ENCODE peak calls at places on chromosomes 13 and 19, in four cellular contexts. E is activated CD4-positive, alpha-beta T cell treated with anti-CD3 and anti-CD28 coated beads, Interleukin-2, amount 50 U/mL, for 1 hour; R is spleen; Q is mucosa of gallbladder. L is an unnamed sample.

GRCh38 chr13:110471156-110471832 is 90.2 kb downstream of the RAB20 start:
- DNase-seq in E (no peak), R (peak), Q (peak), L (no peak)

GRCh38 chr13:113410472-113411201 is 42.7 kb downstream of the ADPRHL1 start:
- DNase-seq in E (no peak), R (peak), Q (peak), L (no peak)

GRCh38 chr19:5971714-5972354 is 6.1 kb downstream of the RANBP3 start:
- DNase-seq in E (no peak), R (no peak), Q (no peak), L (no peak)

GRCh38 chr13:71879129-71879535 is 12.1 kb upstream of the DACH1 start:
- DNase-seq in E (no peak), R (no peak), Q (peak), L (no peak)

GRCh38 chr19:16660763-16661479 is at the start of gene TMEM38A:
- DNase-seq in E (peak), R (peak), Q (no peak), L (peak)

GRCh38 chr13:80336335-80336734 is 4.6 kb downstream of the SPRY2 start:
- DNase-seq in E (no peak), R (no peak), Q (no peak), L (no peak)

GRCh38 chr13:30654430-30654829 is 36.7 kb downstream of the USPL1 start:
- DNase-seq in E (no peak), R (no peak), Q (no peak), L (no peak)

GRCh38 chr19:42290136-42290522 is 11.8 kb upstream of the PRR19 start:
- DNase-seq in E (no peak), R (no peak), Q (no peak), L (no peak)

GRCh38 chr19:56162258-56162657 is 13.6 kb upstream of the GALP start:
- DNase-seq in E (no peak), R (no peak), Q (no peak), L (no peak)

GRCh38 chr19:1471514-1472107 is 7.4 kb downstream of the C19orf25 start:
- DNase-seq in E (peak), R (no peak), Q (no peak), L (no peak)

GRCh38 chr13:40562975-40563349 is 103.5 kb downstream of the FOXO1 start:
- DNase-seq in E (no peak), R (peak), Q (no peak), L (no peak)

GRCh38 chr13:78816592-78816991 is 157.6 kb upstream of the OBI1 start:
- DNase-seq in E (no peak), R (no peak), Q (no peak), L (no peak)

GRCh38 chr13:60613080-60613479 is 216.1 kb downstream of the TDRD3 start:
- DNase-seq in E (no peak), R (no peak), Q (no peak), L (no peak)

GRCh38 chr13:31878495-31878894 is 139.2 kb downstream of the RXFP2 start:
- DNase-seq in E (no peak), R (no peak), Q (no peak), L (no peak)

GRCh38 chr19:15195987-15196682 is 4.7 kb downstream of the NOTCH3 start:
- DNase-seq in E (no peak), R (no peak), Q (peak), L (peak)

GRCh38 chr19:40200352-40201099 is 9.3 kb downstream of the MAP3K10 start:
- DNase-seq in E (no peak), R (no peak), Q (no peak), L (no peak)

GRCh38 chr19:40294560-40294959 is 9.4 kb upstream of the AKT2 start:
- DNase-seq in E (no peak), R (no peak), Q (no peak), L (no peak)

GRCh38 chr13:20482818-20483217 is 42.8 kb downstream of the CRYL1 start:
- DNase-seq in E (no peak), R (no peak), Q (no peak), L (no peak)

GRCh38 chr19:40605201-40605971 is 4.2 kb downstream of the LTBP4 start:
- DNase-seq in E (peak), R (peak), Q (peak), L (peak)

GRCh38 chr13:27559714-27560113 is 60.6 kb downstream of the LNX2 start:
- DNase-seq in E (no peak), R (no peak), Q (no peak), L (no peak)

GRCh38 chr13:78660130-78660857 is 1.3 kb upstream of the OBI1 start:
- DNase-seq in E (no peak), R (peak), Q (no peak), L (no peak)

GRCh38 chr19:55212447-55212846 is 3.1 kb upstream of the PTPRH start:
- DNase-seq in E (peak), R (no peak), Q (no peak), L (no peak)

GRCh38 chr19:40255619-40256166 is 29.2 kb upstream of the CCNP start:
- DNase-seq in E (no peak), R (no peak), Q (no peak), L (no peak)

GRCh38 chr19:10646781-10647180 is 7.4 kb upstream of the ILF3 start:
- DNase-seq in E (no peak), R (no peak), Q (no peak), L (no peak)